ENCODE peak calls at places on chromosomes 11 and 22, in six cellular contexts. L, V, E, Q, S and I are unnamed samples. For H3K36me3, the result is how much of the 10 kb centered on the place peaks cover.

GRCh38 chr11:80146231-80146630 is 705.4 kb upstream of the TENM4 start:
- DNase-seq in L (no peak), V (no peak), E (no peak), S (no peak), Q (no peak), I (no peak)

GRCh38 chr11:114185436-114185835 is 110.8 kb upstream of the NNMT start:
- DNase-seq in L (no peak), V (no peak), E (no peak), S (no peak), Q (peak), I (no peak)

GRCh38 chr11:14974021-14974698 is 2.0 kb upstream of the CALCA start:
- DNase-seq in V (no peak), Q (no peak), E (no peak), S (peak), L (no peak), I (no peak)

GRCh38 chr22:23651676-23652075 is 19.6 kb upstream of the DRICH1 start:
- DNase-seq in E (no peak), V (no peak), L (no peak), S (no peak), Q (no peak), I (no peak)

GRCh38 chr22:46251816-46252380 is 1.8 kb upstream of the CDPF1 start:
- DNase-seq in S (no peak), L (no peak), V (no peak), Q (no peak), E (no peak), I (no peak)

GRCh38 chr11:94664336-94664735 is 97.2 kb downstream of the PIWIL4 start:
- DNase-seq in E (no peak), L (no peak), Q (no peak), S (no peak), V (no peak), I (no peak)

GRCh38 chr11:70625921-70626518 is 227.7 kb downstream of the CTTN start:
- DNase-seq in S (no peak), V (no peak), L (no peak), Q (no peak), E (no peak), I (no peak)

GRCh38 chr11:68569357-68569756 is 108.8 kb downstream of the PPP6R3 start:
- DNase-seq in V (no peak), Q (no peak), E (no peak), S (no peak), L (no peak), I (no peak)

GRCh38 chr11:38089728-38090127 is 1491.7 kb upstream of the RAG2 start:
- DNase-seq in L (no peak), V (peak), S (no peak), E (no peak), Q (no peak), I (no peak)

GRCh38 chr22:48083502-48083901 is 1321.1 kb downstream of the TBC1D22A start:
- DNase-seq in L (no peak), V (no peak), E (no peak), S (no peak), Q (no peak), I (no peak)

GRCh38 chr11:66056541-66056940 is 4.4 kb downstream of the SF3B2 start:
- DNase-seq in L (no peak), E (no peak), V (no peak), Q (no peak), S (no peak), I (no peak)
- H3K36me3 ChIP-seq in L (under half), E (half or more), V (half or more), Q (half or more), S (half or more), I (half or more)

GRCh38 chr22:32815059-32815458 is 13.6 kb downstream of the TIMP3 start:
- DNase-seq in V (no peak), L (no peak), Q (no peak), S (no peak), E (no peak), I (no peak)

GRCh38 chr22:32819120-32819519 is 17.6 kb downstream of the TIMP3 start:
- DNase-seq in V (no peak), E (no peak), Q (no peak), L (no peak), S (no peak), I (no peak)

GRCh38 chr22:32818446-32819115 is 17.1 kb downstream of the TIMP3 start:
- DNase-seq in Q (no peak), S (no peak), E (no peak), L (no peak), V (no peak), I (no peak)

GRCh38 chr22:32815943-32816342 is 14.4 kb downstream of the TIMP3 start:
- DNase-seq in V (no peak), E (no peak), Q (no peak), S (no peak), L (no peak), I (no peak)

GRCh38 chr22:32817137-32817536 is 15.6 kb downstream of the TIMP3 start:
- DNase-seq in L (no peak), V (no peak), Q (no peak), S (no peak), E (no peak), I (no peak)
- H3K36me3 ChIP-seq in L (under half), V (half or more), Q (under half), S (under half), E (under half), I (under half)

DNA sequence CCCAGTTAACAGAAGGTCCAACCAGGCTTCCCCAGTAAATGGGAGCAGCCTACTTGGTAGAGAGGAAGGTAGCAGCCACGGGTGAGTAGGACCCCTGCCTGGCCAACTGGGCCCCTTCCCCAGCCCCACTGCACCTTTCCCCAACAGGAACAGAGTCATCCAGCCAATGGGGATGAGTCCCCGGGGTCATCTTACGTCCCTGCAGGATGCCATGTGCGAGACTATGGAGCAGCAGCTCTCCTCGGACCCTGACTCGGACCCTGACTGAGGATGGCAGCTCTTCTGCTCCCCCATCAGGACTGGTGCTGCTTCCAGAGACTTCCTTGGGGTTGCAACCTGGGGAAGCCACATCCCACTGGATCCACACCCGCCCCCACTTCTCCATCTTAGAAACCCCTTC is 6.6 kb downstream of the RIC8A start:
- DNase-seq in S (no peak), V (no peak), E (no peak), L (no peak), Q (peak), I (no peak)
- H3K36me3 ChIP-seq in S (under half), V (half or more), E (half or more), L (under half), Q (half or more), I (half or more)

DNA sequence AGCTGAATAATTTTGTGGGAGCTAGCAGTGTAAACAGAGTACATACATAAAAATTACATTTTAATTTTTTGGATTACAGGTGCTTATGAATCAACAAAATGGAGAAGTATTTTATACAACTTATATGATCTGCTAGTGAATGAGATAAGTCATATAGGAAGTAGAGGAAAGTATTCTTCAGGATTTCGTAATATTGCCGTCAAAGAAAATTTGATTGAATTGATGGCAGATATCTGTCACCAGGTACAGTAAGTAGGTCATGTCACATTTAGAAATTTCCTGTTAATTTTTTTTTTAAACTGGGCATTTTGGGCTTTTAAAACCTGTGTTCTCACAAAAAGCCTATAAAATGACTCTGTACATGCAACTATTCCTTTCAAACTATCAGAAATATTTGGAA is 24.0 kb downstream of the ATM start:
- DNase-seq in V (no peak), E (no peak), Q (no peak), S (no peak), L (no peak), I (no peak)
- H3K36me3 ChIP-seq in V (under half), E (under half), Q (under half), S (under half), L (under half), I (half or more)

GRCh38 chr11:43895601-43896000 is 15.0 kb downstream of the ALKBH3 start:
- DNase-seq in V (no peak), L (no peak), E (no peak), S (no peak), Q (no peak), I (no peak)
- H3K36me3 ChIP-seq in V (under half), L (under half), E (half or more), S (under half), Q (half or more), I (under half)

GRCh38 chr11:123057604-123058305 is 4.2 kb downstream of the HSPA8 start:
- DNase-seq in S (no peak), E (no peak), L (no peak), V (no peak), Q (peak), I (no peak)

GRCh38 chr11:123062158-123062891 is 389 bp upstream of the HSPA8 start:
- DNase-seq in S (peak), V (peak), Q (peak), E (peak), L (peak), I (peak)

GRCh38 chr11:123062892-123063395 is 1.0 kb upstream of the HSPA8 start:
- DNase-seq in Q (no peak), E (peak), V (peak), S (no peak), L (no peak), I (peak)

GRCh38 chr11:123061403-123062157 is at the start of gene HSPA8:
- DNase-seq in L (peak), S (peak), V (peak), Q (peak), E (peak), I (peak)

DNA sequence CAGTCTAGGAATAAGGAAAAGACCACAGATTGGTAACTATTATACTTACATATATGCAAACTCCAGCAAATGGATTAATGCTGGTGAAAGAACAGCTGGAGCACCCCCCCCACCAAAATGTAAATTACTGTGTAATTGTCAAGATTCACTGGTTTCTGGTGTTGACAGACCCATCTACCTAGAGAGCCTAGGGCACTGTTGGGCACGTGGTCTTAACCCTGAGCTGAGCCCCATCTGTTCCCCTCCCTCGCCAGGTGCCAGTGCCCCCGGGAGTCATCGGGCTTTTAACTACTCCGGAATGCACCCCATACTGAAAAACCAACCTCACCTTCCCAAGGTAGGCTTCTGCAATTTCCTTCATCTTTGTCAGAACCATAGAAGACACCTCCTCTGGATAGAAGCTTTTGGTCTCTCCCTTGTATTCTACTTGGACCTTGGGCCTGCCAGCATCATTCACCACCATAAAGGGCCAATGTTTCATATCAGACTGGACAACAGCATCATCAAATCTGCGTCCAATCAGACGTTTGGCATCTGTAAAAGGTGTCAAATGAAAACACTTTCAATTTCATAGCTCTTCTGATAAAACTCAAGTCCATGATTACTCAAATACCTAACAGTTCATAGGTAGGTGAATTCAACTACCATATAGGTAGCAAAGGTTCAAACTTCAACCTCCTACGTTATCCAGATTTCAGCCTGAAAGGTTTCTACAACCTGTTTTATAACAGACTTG is 1.5 kb downstream of the HSPA8 start:
- DNase-seq in Q (peak), L (no peak), V (no peak), S (no peak), E (peak), I (peak)
- H3K36me3 ChIP-seq in Q (half or more), L (under half), V (half or more), S (under half), E (half or more), I (half or more)

GRCh38 chr11:2949920-2950319 is 20.7 kb upstream of the PHLDA2 start:
- DNase-seq in Q (no peak), V (no peak), L (no peak), E (no peak), S (no peak), I (no peak)

GRCh38 chr11:2954263-2954662 is 25.0 kb upstream of the PHLDA2 start:
- DNase-seq in S (no peak), E (no peak), L (no peak), V (no peak), Q (no peak), I (no peak)

GRCh38 chr11:2947744-2948143 is 18.5 kb upstream of the PHLDA2 start:
- DNase-seq in L (no peak), Q (no peak), E (no peak), V (no peak), S (no peak), I (no peak)

GRCh38 chr11:2950825-2951224 is 21.6 kb upstream of the PHLDA2 start:
- DNase-seq in E (no peak), S (no peak), L (no peak), V (no peak), Q (no peak), I (no peak)

GRCh38 chr11:2951235-2952110 is 22.3 kb upstream of the PHLDA2 start:
- DNase-seq in Q (no peak), E (no peak), L (peak), V (peak), S (no peak), I (no peak)
- H3K36me3 ChIP-seq in Q (half or more), E (half or more), L (under half), V (under half), S (under half), I (half or more)

GRCh38 chr22:17664414-17665045 is 26.0 kb downstream of the BCL2L13 start:
- DNase-seq in E (no peak), V (no peak), Q (peak), S (no peak), L (no peak), I (no peak)
- H3K36me3 ChIP-seq in E (half or more), V (under half), Q (under half), S (under half), L (under half), I (half or more)